ENCODE peak calls at places on chromosomes 7 and 10, in five cellular contexts. M is HFF-Myc, S is aorta, J is epithelial cell of esophagus, W is mucosa of descending colon. T is an unnamed sample.

GRCh38 chr7:460374-461117 is 59.1 kb downstream of the PDGFA start:
- DNase-seq in J (no peak), W (no peak), M (no peak), S (peak), T (peak)

GRCh38 chr10:132538031-132538789 is 623 bp downstream of the INPP5A start:
- DNase-seq in M (no peak), W (peak), J (no peak), S (peak), T (no peak)

GRCh38 chr7:149772821-149773425 is 465 bp downstream of the ZNF467 start:
- DNase-seq in W (peak), J (peak), S (peak), M (no peak), T (no peak)

GRCh38 chr10:14653271-14654161 is 121.2 kb downstream of the FAM107B start:
- DNase-seq in W (no peak), S (peak), M (peak), J (peak), T (peak)

GRCh38 chr10:3008518-3009195 is 58.7 kb upstream of the PFKP start:
- DNase-seq in S (no peak), J (no peak), M (no peak), W (no peak), T (no peak)

GRCh38 chr10:14325325-14325955 is 5.3 kb downstream of the FRMD4A start:
- DNase-seq in W (peak), S (peak), M (no peak), J (peak), T (peak)

GRCh38 chr7:80439894-80440811 is 71.7 kb downstream of the GNAT3 start:
- DNase-seq in S (no peak), W (no peak), M (peak), J (peak), T (peak)

GRCh38 chr10:132223156-132223590 is 36.4 kb downstream of the DPYSL4 start:
- DNase-seq in S (peak), J (peak), M (peak), W (peak), T (peak)

GRCh38 chr10:124956764-124957163 is 14.8 kb downstream of the ZRANB1 start:
- DNase-seq in S (no peak), W (no peak), J (no peak), M (no peak), T (no peak)

GRCh38 chr7:85102813-85103350 is 84.0 kb downstream of the SEMA3D start:
- DNase-seq in W (no peak), J (no peak), M (no peak), S (no peak), T (peak)

GRCh38 chr7:155931386-155932085 is 119.3 kb upstream of the SHH start:
- DNase-seq in W (no peak), M (no peak), J (no peak), S (no peak), T (no peak)

GRCh38 chr10:127774771-127775559 is 38.0 kb downstream of the FOXI2 start:
- DNase-seq in W (peak), S (no peak), J (no peak), M (no peak), T (no peak)

GRCh38 chr10:80289451-80290287 is at the start of gene MAT1A:
- DNase-seq in M (no peak), W (peak), J (peak), S (no peak), T (peak)

GRCh38 chr7:78576196-78576595 is 777.6 kb downstream of the PHTF2 start:
- DNase-seq in J (no peak), W (no peak), S (no peak), M (no peak), T (no peak)

GRCh38 chr10:114397651-114398145 is 6.6 kb downstream of the AFAP1L2 start:
- DNase-seq in M (no peak), S (no peak), J (no peak), W (no peak), T (peak)

GRCh38 chr10:103276941-103277712 is at the start of gene INA:
- DNase-seq in J (peak), S (no peak), W (no peak), M (no peak), T (peak)

GRCh38 chr7:78953726-78954363 is 499.6 kb downstream of the MAGI2 start:
- DNase-seq in J (no peak), S (no peak), W (no peak), M (peak), T (no peak)

GRCh38 chr10:127149613-127150081 is 46.7 kb downstream of the INSYN2A start:
- DNase-seq in S (no peak), M (no peak), J (no peak), W (no peak), T (peak)

GRCh38 chr10:70864940-70865339 is 23.4 kb downstream of the PCBD1 start:
- DNase-seq in M (no peak), J (no peak), W (no peak), S (no peak), T (no peak)

GRCh38 chr7:133512560-133512959 is 259.7 kb downstream of the EXOC4 start:
- DNase-seq in W (no peak), S (no peak), J (peak), M (no peak), T (peak)

GRCh38 chr10:93368210-93368609 is 113.9 kb downstream of the MYOF start:
- DNase-seq in W (no peak), M (no peak), S (no peak), J (no peak), T (peak)

GRCh38 chr7:50982626-50983025 is 199.9 kb upstream of the GRB10 start:
- DNase-seq in W (no peak), M (no peak), J (no peak), S (no peak), T (no peak)

GRCh38 chr10:63562857-63563256 is 41.7 kb downstream of the REEP3 start:
- DNase-seq in S (no peak), W (no peak), J (no peak), M (no peak), T (no peak)

GRCh38 chr10:31418481-31418880 is 99.5 kb downstream of the ZEB1 start:
- DNase-seq in W (no peak), S (no peak), J (no peak), M (no peak), T (no peak)

GRCh38 chr10:98374176-98374969 is 40.6 kb downstream of the PYROXD2 start:
- DNase-seq in W (no peak), S (no peak), J (peak), M (peak), T (peak)

GRCh38 chr7:111532625-111533024 is 29.7 kb downstream of the IMMP2L start:
- DNase-seq in J (no peak), M (no peak), S (no peak), W (no peak), T (peak)

GRCh38 chr10:11532329-11532728 is 79.1 kb downstream of the USP6NL start:
- DNase-seq in S (no peak), W (no peak), J (peak), M (no peak), T (peak)

GRCh38 chr10:104142081-104142480 is 20.1 kb downstream of the SFR1 start:
- DNase-seq in S (no peak), W (no peak), J (no peak), M (no peak), T (no peak)

GRCh38 chr7:115217373-115217772 is 295.5 kb downstream of the MDFIC start:
- DNase-seq in J (no peak), W (no peak), M (no peak), S (no peak), T (peak)

GRCh38 chr10:129136074-129136473 is 331.0 kb upstream of the MGMT start:
- DNase-seq in W (no peak), S (no peak), M (no peak), J (no peak), T (no peak)

GRCh38 chr10:69831231-69831855 is 29.6 kb downstream of the COL13A1 start:
- DNase-seq in W (no peak), S (no peak), M (no peak), J (no peak), T (peak)

GRCh38 chr10:86522385-86522855 is 828 bp upstream of the WAPL start:
- DNase-seq in W (no peak), J (peak), M (no peak), S (no peak), T (peak)

GRCh38 chr7:19519443-19519977 is 189.3 kb downstream of the POLR1F start:
- DNase-seq in S (no peak), J (peak), W (no peak), M (no peak), T (peak)

GRCh38 chr7:90345548-90346319 is 782 bp upstream of the GTPBP10 start:
- DNase-seq in M (no peak), W (peak), S (no peak), J (peak), T (peak)

GRCh38 chr10:129756912-129757861 is 206.9 kb downstream of the EBF3 start:
- DNase-seq in M (no peak), J (peak), S (no peak), W (no peak), T (peak)

GRCh38 chr10:112359606-112360307 is 14.2 kb upstream of the ACSL5 start:
- DNase-seq in J (no peak), W (peak), M (no peak), S (no peak), T (no peak)

GRCh38 chr7:137519964-137520363 is 176.4 kb upstream of the PTN start:
- DNase-seq in W (no peak), M (no peak), J (no peak), S (no peak), T (peak)

DNA sequence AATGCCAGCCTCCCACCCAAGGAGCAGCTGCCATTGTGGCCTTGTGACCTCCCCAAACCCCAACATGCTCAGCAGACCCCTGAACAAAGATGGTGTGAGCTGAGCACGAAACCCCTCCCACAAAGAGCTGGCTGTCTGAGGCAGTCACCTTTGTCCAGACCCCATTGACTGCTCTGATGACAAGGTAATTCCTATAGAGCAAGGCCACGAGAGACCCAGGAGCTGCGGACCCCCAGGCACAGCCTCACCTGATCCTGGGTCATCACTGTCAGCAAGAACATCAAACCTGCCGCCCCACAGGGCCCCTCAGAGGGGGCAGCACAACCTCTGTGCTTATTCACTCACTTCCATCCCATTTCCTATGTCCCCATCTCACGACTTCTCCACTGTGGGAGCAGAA is 102.6 kb downstream of the CPXM2 start:
- DNase-seq in J (no peak), W (no peak), M (no peak), S (no peak), T (no peak)
- H3K4me3 ChIP-seq in J (no peak), W (no peak), M (no peak), S (no peak), T (no peak)

GRCh38 chr10:101041252-101041761 is 10.3 kb downstream of the SFXN3 start:
- DNase-seq in J (peak), W (peak), M (no peak), S (peak), T (peak)

GRCh38 chr10:101042667-101043355 is 11.8 kb downstream of the SFXN3 start:
- DNase-seq in J (peak), M (peak), W (peak), S (peak), T (peak)

GRCh38 chr10:101044117-101044516 is 13.1 kb downstream of the SFXN3 start:
- DNase-seq in J (no peak), M (no peak), W (no peak), S (no peak), T (no peak)

GRCh38 chr10:101042118-101042517 is 11.1 kb downstream of the SFXN3 start:
- DNase-seq in M (no peak), J (no peak), W (no peak), S (no peak), T (no peak)

DNA sequence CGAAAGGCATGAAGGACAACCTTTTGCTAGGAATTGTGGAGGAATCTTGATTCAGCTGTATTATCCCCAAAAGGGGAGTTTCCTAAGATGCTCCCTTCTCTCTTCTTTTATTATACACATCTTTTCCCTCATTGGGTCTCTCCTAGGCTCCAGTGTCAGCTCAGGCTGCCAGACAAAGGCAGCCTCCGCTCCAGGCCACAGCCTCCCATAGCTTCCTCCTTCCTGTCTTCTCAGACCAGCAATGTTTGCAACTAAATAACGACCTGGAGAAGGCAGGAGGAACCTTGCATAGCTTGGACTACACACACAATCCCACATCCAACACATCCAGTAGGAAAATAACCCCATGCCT is 12.3 kb downstream of the SFXN3 start:
- DNase-seq in J (no peak), M (no peak), W (no peak), S (no peak), T (no peak)
- H3K4me3 ChIP-seq in J (peak), M (peak), W (no peak), S (no peak), T (peak)

GRCh38 chr7:99137418-99138180 is 6.3 kb downstream of the SMURF1 start:
- DNase-seq in M (peak), W (no peak), S (no peak), J (peak), T (peak)
- H3K4me3 ChIP-seq in M (peak), W (no peak), S (peak), J (no peak), T (peak)

GRCh38 chr7:39453743-39454355 is 112.4 kb upstream of the YAE1 start:
- DNase-seq in M (peak), J (peak), W (peak), S (no peak), T (peak)

GRCh38 chr7:39459606-39460090 is 106.6 kb upstream of the YAE1 start:
- DNase-seq in W (no peak), S (no peak), M (no peak), J (no peak), T (no peak)

GRCh38 chr7:39460486-39460885 is 105.7 kb upstream of the YAE1 start:
- DNase-seq in W (no peak), M (no peak), J (no peak), S (no peak), T (no peak)

GRCh38 chr7:39461263-39461662 is 104.9 kb upstream of the YAE1 start:
- DNase-seq in S (no peak), M (no peak), J (peak), W (no peak), T (no peak)

DNA sequence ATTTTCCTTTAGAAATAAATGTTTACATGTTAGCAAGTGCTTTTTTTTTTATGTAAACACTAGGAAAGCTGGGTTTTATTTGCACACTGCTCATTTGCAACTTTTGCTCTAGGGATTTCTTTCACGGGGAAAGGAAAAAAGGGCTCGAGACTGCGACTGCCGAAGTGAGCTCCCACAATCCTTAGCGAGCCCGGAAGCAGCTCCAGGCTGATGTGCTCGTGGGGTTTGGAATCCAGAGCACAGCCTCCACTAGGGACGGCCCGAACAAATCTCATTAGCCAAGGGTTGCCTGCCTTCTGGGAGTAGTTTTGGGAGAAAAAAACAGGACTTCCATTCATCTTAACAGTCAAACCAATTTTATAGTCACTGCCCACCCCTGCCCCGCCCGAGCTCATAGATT is 107.9 kb upstream of the YAE1 start:
- DNase-seq in M (no peak), J (no peak), W (peak), S (no peak), T (no peak)
- H3K4me3 ChIP-seq in M (no peak), J (peak), W (no peak), S (no peak), T (no peak)

DNA sequence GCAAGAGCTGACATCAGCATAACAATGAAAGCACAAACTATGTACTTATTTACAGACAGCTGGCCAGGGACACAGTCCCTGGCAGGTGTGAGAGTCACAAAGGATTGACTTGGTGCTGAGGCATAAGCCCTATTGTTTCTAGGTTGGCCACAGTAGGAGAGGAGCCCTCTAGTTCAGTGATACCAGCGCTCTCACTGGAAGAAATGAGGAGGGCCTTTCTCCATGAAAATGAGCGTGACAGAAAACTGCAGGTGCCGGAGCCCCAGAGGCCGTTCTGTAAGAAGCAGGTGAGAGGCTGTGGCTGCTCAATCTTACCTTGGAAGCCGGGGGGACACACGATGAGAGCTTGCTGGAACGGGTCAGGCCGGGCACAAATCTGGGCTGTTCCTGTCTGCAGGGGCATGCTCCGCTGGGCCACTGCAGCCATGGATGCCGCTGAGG is 90.5 kb downstream of the CLEC2L start:
- DNase-seq in S (no peak), W (no peak), J (no peak), M (no peak), T (no peak)
- H3K4me3 ChIP-seq in S (no peak), W (no peak), J (no peak), M (no peak), T (no peak)

GRCh38 chr7:99927536-99927935 is 1.9 kb downstream of the GJC3 start:
- DNase-seq in W (no peak), S (no peak), M (no peak), J (no peak), T (no peak)

GRCh38 chr7:99928188-99928587 is 1.2 kb downstream of the GJC3 start:
- DNase-seq in J (no peak), W (no peak), S (no peak), M (no peak), T (no peak)

GRCh38 chr7:99930376-99930775 is 956 bp upstream of the GJC3 start:
- DNase-seq in W (no peak), J (no peak), S (no peak), M (no peak), T (no peak)

GRCh38 chr7:99929730-99930053 is 272 bp upstream of the GJC3 start:
- DNase-seq in M (no peak), W (no peak), S (no peak), J (no peak), T (no peak)

GRCh38 chr7:99928994-99929729 is at the start of gene GJC3:
- DNase-seq in W (peak), J (peak), S (peak), M (peak), T (peak)
- H3K4me3 ChIP-seq in W (no peak), J (peak), S (no peak), M (peak), T (peak)

T was measured in choroid plexus epithelial cell.